ENCODE peak calls at places on chromosomes 4 and X, in seven cellular contexts. K is adrenal gland, N is sigmoid colon, Y is body of pancreas, F is heart left ventricle, P is H1, L is GM23338. E is an unnamed sample.

GRCh38 chrX:43349363-43349762 is 306.7 kb upstream of the MAOA start:
- DNase-seq in P (no peak), N (no peak), Y (peak; percentile 21), L (peak; percentile 56), F (no peak), K (peak; percentile 48), E (no peak)

GRCh38 chrX:71098302-71098701 is 2.7 kb downstream of the FOXO4 start:
- DNase-seq in N (peak; percentile 77), K (peak; percentile 68), F (peak; percentile 57), P (no peak), L (peak; percentile 32), Y (peak; percentile 56), E (peak; percentile 67)

GRCh38 chr4:41679991-41680390 is 68.5 kb downstream of the PHOX2B start:
- DNase-seq in Y (no peak), N (no peak), P (no peak), K (no peak), F (no peak), L (no peak), E (no peak)

GRCh38 chr4:80213117-80213815 is 16.0 kb downstream of the PRDM8 start:
- DNase-seq in F (no peak), K (no peak), N (no peak), L (no peak), Y (no peak), P (no peak), E (no peak)

GRCh38 chrX:153804100-153804595 is 9.7 kb downstream of the SSR4 start:
- DNase-seq in L (no peak), N (peak; percentile 59), K (no peak), P (no peak), Y (no peak), F (no peak), E (no peak)

GRCh38 chrX:7904557-7904956 is 22.7 kb downstream of the PNPLA4 start:
- DNase-seq in L (no peak), Y (no peak), F (no peak), N (no peak), K (no peak), P (no peak), E (no peak)

GRCh38 chr4:37891221-37892159 is 606 bp downstream of the TBC1D1 start:
- DNase-seq in F (no peak), K (peak; percentile 25), N (peak; percentile 86), Y (peak; percentile 45), L (peak; percentile 75), P (no peak), E (peak; percentile 57)

GRCh38 chr4:184732126-184732525 is 1.8 kb downstream of the CENPU start:
- DNase-seq in Y (no peak), N (no peak), L (no peak), K (no peak), P (no peak), F (no peak), E (no peak)

GRCh38 chrX:1488141-1488540 is 35.4 kb upstream of the ASMTL start:
- DNase-seq in F (peak; percentile 22), Y (no peak), P (no peak), N (peak; percentile 21), K (peak; percentile 6), L (no peak), E (no peak)

GRCh38 chr4:69524708-69525107 is 29.0 kb upstream of the UGT2B4 start:
- DNase-seq in F (no peak), K (no peak), N (no peak), P (no peak), Y (no peak), L (peak; percentile 13), E (no peak)

GRCh38 chr4:61296115-61296514 is 96.0 kb downstream of the ADGRL3 start:
- DNase-seq in L (no peak), K (no peak), P (no peak), Y (no peak), N (no peak), F (no peak), E (no peak)

GRCh38 chrX:87621697-87622096 is 104.1 kb downstream of the KLHL4 start:
- DNase-seq in K (peak; percentile 29), N (no peak), L (no peak), Y (no peak), F (no peak), P (no peak), E (no peak)

GRCh38 chr4:133866328-133866699 is 335.3 kb downstream of the PABPC4L start:
- DNase-seq in P (no peak), N (no peak), K (no peak), L (no peak), F (no peak), Y (no peak), E (no peak)

GRCh38 chr4:173262363-173262762 is 71.8 kb downstream of the HMGB2 start:
- DNase-seq in L (no peak), F (no peak), P (no peak), K (no peak), Y (no peak), N (no peak), E (no peak)

GRCh38 chr4:38411092-38411491 is 252.9 kb upstream of the KLF3 start:
- DNase-seq in L (no peak), K (no peak), Y (no peak), N (no peak), P (no peak), F (no peak), E (no peak)

GRCh38 chr4:48653217-48654014 is 126.7 kb downstream of the FRYL start:
- DNase-seq in F (no peak), N (peak; percentile 73), L (peak; percentile 37), P (no peak), Y (peak; percentile 17), K (peak; percentile 66), E (no peak)

GRCh38 chr4:610411-611261 is 14.7 kb upstream of the PDE6B start:
- DNase-seq in F (no peak), Y (no peak), P (no peak), N (no peak), L (no peak), K (peak; percentile 33), E (no peak)

GRCh38 chrX:45623266-45623665 is 422.6 kb upstream of the DIPK2B start:
- DNase-seq in F (no peak), L (no peak), N (no peak), P (no peak), Y (no peak), K (no peak), E (no peak)

GRCh38 chr4:108135549-108136209 is 33.1 kb downstream of the LEF1 start:
- DNase-seq in F (no peak), L (peak; percentile 88), P (no peak), K (no peak), N (no peak), Y (no peak), E (no peak)

GRCh38 chr4:41696768-41697167 is 51.8 kb downstream of the PHOX2B start:
- DNase-seq in F (no peak), K (no peak), Y (no peak), N (no peak), L (peak; percentile 23), P (no peak), E (no peak)

GRCh38 chr4:19195696-19196095 is 1056.0 kb upstream of the SLIT2 start:
- DNase-seq in F (no peak), Y (no peak), P (peak; percentile 39), L (peak; percentile 89), N (no peak), K (no peak), E (no peak)

GRCh38 chr4:72312032-72312650 is 256.9 kb downstream of the ADAMTS3 start:
- DNase-seq in K (peak; percentile 66), L (peak; percentile 56), F (peak; percentile 59), Y (peak; percentile 40), P (no peak), N (peak; percentile 89), E (peak; percentile 44)

GRCh38 chr4:61210186-61210939 is 10.2 kb downstream of the ADGRL3 start:
- DNase-seq in K (no peak), N (no peak), L (peak; percentile 73), Y (no peak), F (no peak), P (no peak), E (no peak)

GRCh38 chrX:110258552-110258951 is 59.3 kb downstream of the AMMECR1 start:
- DNase-seq in Y (no peak), F (no peak), P (no peak), L (no peak), K (no peak), N (no peak), E (no peak)

GRCh38 chr4:171538601-171539100 is 274.6 kb upstream of the GALNTL6 start:
- DNase-seq in F (no peak), Y (no peak), P (no peak), N (no peak), L (no peak), K (no peak), E (no peak)

GRCh38 chrX:19839770-19840254 is 47.6 kb downstream of the SH3KBP1 start:
- DNase-seq in L (no peak), K (no peak), P (no peak), N (no peak), Y (no peak), F (no peak), E (no peak)
- H3K4me1 ChIP-seq in L (peaks cover 10% of the 10 kb centered on the region), K (no peaks in the 10 kb centered on the region), P (peaks cover 3% of the 10 kb centered on the region), N (no peaks in the 10 kb centered on the region), Y (no peaks in the 10 kb centered on the region), F (no peaks in the 10 kb centered on the region), E (peaks cover 10% of the 10 kb centered on the region)

GRCh38 chrX:64394874-64395567 is at the start of gene MTMR8:
- DNase-seq in L (peak; percentile 88), K (peak; percentile 81), Y (peak; percentile 85), P (peak; percentile 60), N (peak; percentile 85), F (peak; percentile 75), E (peak; percentile 78)
- H3K4me3 ChIP-seq in L (peak within 1 kb of the TSS; percentile 70), K (peak within 1 kb of the TSS; percentile 32), Y (peak within 1 kb of the TSS; percentile 42), P (peak within 1 kb of the TSS; percentile 75), N (peak within 1 kb of the TSS; percentile 47), F (peak within 1 kb of the TSS; percentile 62), E (peak within 1 kb of the TSS; percentile 67)

GRCh38 chr4:88097301-88097700 is 61.1 kb downstream of the ABCG2 start:
- DNase-seq in F (no peak), P (no peak), K (no peak), N (no peak), L (no peak), Y (no peak), E (no peak)

GRCh38 chr4:88102029-88102428 is 56.4 kb downstream of the ABCG2 start:
- DNase-seq in P (no peak), N (no peak), Y (no peak), F (no peak), L (no peak), K (no peak), E (no peak)

GRCh38 chr4:88098993-88099752 is 59.3 kb downstream of the ABCG2 start:
- DNase-seq in K (no peak), P (no peak), F (no peak), N (no peak), L (no peak), Y (no peak), E (no peak)

GRCh38 chr4:88097781-88098180 is 60.7 kb downstream of the ABCG2 start:
- DNase-seq in Y (no peak), K (no peak), F (no peak), N (no peak), P (no peak), L (no peak), E (no peak)

DNA sequence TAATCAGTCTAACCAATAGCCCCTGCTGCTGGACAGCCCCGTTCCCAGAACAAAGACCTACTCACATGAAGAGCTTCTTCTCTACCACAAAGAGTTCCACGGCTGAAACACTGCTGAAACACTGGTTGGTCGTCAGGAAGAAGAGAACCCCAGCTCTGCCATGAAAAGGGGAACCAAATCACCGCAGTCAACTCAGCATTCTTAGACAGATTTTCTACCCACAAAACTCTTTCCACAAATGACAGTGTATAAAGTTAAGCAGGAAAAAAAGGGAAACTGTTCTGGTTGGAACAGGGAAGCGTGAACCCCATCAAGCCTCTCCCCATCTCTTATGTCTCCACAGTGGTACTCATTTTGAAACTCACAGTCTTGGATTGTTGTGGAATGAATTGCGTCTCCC is 57.3 kb downstream of the ABCG2 start:
- DNase-seq in Y (peak; percentile 43), L (no peak), N (no peak), F (no peak), P (no peak), K (peak; percentile 22), E (no peak)
- H3K4me1 ChIP-seq in Y (no peaks in the 10 kb centered on the region), L (no peaks in the 10 kb centered on the region), N (no peaks in the 10 kb centered on the region), F (no peaks in the 10 kb centered on the region), P (no peaks in the 10 kb centered on the region), K (no peaks in the 10 kb centered on the region), E (no peaks in the 10 kb centered on the region)

GRCh38 chr4:6493668-6494304 is 21.4 kb upstream of the PPP2R2C start:
- DNase-seq in Y (peak; percentile 20), N (no peak), F (no peak), K (no peak), L (peak; percentile 78), P (no peak), E (no peak)
- H3K4me3 ChIP-seq in Y (no peak overlapping the region), N (no peak overlapping the region), F (no peak overlapping the region), K (no peak overlapping the region), L (no peak overlapping the region), P (no peak overlapping the region), E (no peak overlapping the region)